ENCODE peak calls at places on chromosome 10, in ten cellular contexts. H is bronchial epithelial cell; U is NCI-H460; P is KG1; E is progenitor cell of endocrine pancreas; W is GM12891; G is activated CD4-positive, alpha-beta T cell treated with anti-CD3 and anti-CD28 coated beads for 48 hours; V is stimulated activated CD4-positive, alpha-beta T cell treated with anti-CD3 and anti-CD28 coated beads, Interleukin-1b, Interleukin-23, amount 100 ng/mL, for 1 hour; I is foreskin fibroblast; M is OCI-LY7. T is an unnamed sample.

GRCh38 chr10:80154978-80155695 is 22.6 kb downstream of the PLAC9 start:
- DNase-seq in H (peak), U (no peak), P (no peak), E (no peak), W (no peak), G (no peak), V (no peak), I (peak), M (no peak), T (no peak)

GRCh38 chr10:310371-310770 is 175.1 kb downstream of the ZMYND11 start:
- DNase-seq in H (no peak), U (no peak), P (no peak), E (no peak), W (no peak), G (no peak), V (no peak), I (no peak), M (no peak), T (no peak)

GRCh38 chr10:49568235-49568634 is 29.3 kb upstream of the ERCC6 start:
- DNase-seq in H (no peak), U (no peak), P (no peak), E (no peak), W (no peak), G (no peak), V (no peak), I (peak), M (no peak), T (no peak)

GRCh38 chr10:71771204-71771603 is 2.1 kb downstream of the VSIR start:
- DNase-seq in H (no peak), U (no peak), P (no peak), E (no peak), W (no peak), G (no peak), V (no peak), I (no peak), M (no peak), T (no peak)

GRCh38 chr10:103851261-103851660 is 4.1 kb downstream of the SH3PXD2A start:
- DNase-seq in H (no peak), U (no peak), P (no peak), E (no peak), W (no peak), G (no peak), V (no peak), I (no peak), M (no peak), T (no peak)

GRCh38 chr10:90801608-90802007 is 56.2 kb downstream of the HTR7 start:
- DNase-seq in H (no peak), U (no peak), P (no peak), E (no peak), W (no peak), G (no peak), V (no peak), I (no peak), M (no peak), T (no peak)

GRCh38 chr10:71404510-71405295 is 8.0 kb downstream of the CDH23 start:
- DNase-seq in H (no peak), U (no peak), P (no peak), E (no peak), W (no peak), G (no peak), V (no peak), I (no peak), M (no peak), T (no peak)

GRCh38 chr10:80509403-80510161 is 28.1 kb upstream of the SH2D4B start:
- DNase-seq in H (peak), U (peak), P (no peak), E (no peak), W (no peak), G (no peak), V (no peak), I (peak), M (no peak), T (no peak)

GRCh38 chr10:14478639-14479038 is 147.9 kb upstream of the FRMD4A start:
- DNase-seq in H (peak), U (peak), P (no peak), E (no peak), W (no peak), G (peak), V (no peak), I (peak), M (peak), T (no peak)

GRCh38 chr10:113459672-113460280 is 93.1 kb upstream of the HABP2 start:
- DNase-seq in H (no peak), U (no peak), P (no peak), E (no peak), W (no peak), G (no peak), V (no peak), I (no peak), M (no peak), T (no peak)

GRCh38 chr10:21826725-21827124 is 176.8 kb downstream of the DNAJC1 start:
- DNase-seq in H (no peak), U (no peak), P (no peak), E (no peak), W (no peak), G (no peak), V (no peak), I (no peak), M (no peak), T (no peak)

GRCh38 chr10:30114871-30115270 is 55.5 kb upstream of the JCAD start:
- DNase-seq in H (peak), U (no peak), P (no peak), E (no peak), W (no peak), G (no peak), V (no peak), I (peak), M (no peak), T (no peak)

GRCh38 chr10:110352930-110353243 is 48.2 kb upstream of the SMNDC1 start:
- DNase-seq in H (no peak), U (no peak), P (no peak), E (no peak), W (no peak), G (no peak), V (no peak), I (no peak), M (no peak), T (no peak)

T was measured in NCI-H510A.